ENCODE peak calls at places on chromosomes 1 and 21, in eight cellular contexts. B is GM12865, D is coronary artery, W is lower lobe of right lung, F is GM20000, C is WTC11, T is heart left ventricle, U is Panc1. J is an unnamed sample.

GRCh38 chr1:10668241-10668761 is 128.1 kb downstream of the CASZ1 start:
- DNase-seq in F (no peak), U (no peak), B (no peak), W (no peak), C (no peak), T (no peak), D (no peak), J (no peak)

GRCh38 chr1:20010016-20010415 is 30.6 kb upstream of the PLA2G2A start:
- DNase-seq in C (no peak), D (no peak), W (no peak), F (no peak), T (no peak), U (no peak), B (no peak), J (no peak)

GRCh38 chr1:179744401-179745130 is 1.5 kb downstream of the FAM163A start:
- DNase-seq in F (no peak), C (peak), T (no peak), W (no peak), U (no peak), B (no peak), D (no peak), J (no peak)

GRCh38 chr1:170168263-170168662 is 22.5 kb downstream of the NTMT2 start:
- DNase-seq in W (no peak), C (no peak), T (no peak), U (no peak), F (no peak), D (no peak), B (no peak), J (no peak)

GRCh38 chr1:26693557-26694184 is 2.1 kb upstream of the ARID1A start:
- DNase-seq in F (no peak), T (no peak), C (no peak), U (no peak), W (no peak), B (peak), D (no peak), J (no peak)

GRCh38 chr21:43194303-43195130 is 25.7 kb downstream of the CRYAA start:
- DNase-seq in C (peak), B (peak), W (no peak), D (peak), F (peak), U (no peak), T (peak), J (no peak)

GRCh38 chr1:29428997-29429396 is 192.7 kb downstream of the PTPRU start:
- DNase-seq in F (no peak), W (no peak), U (no peak), T (no peak), B (no peak), D (no peak), C (no peak), J (no peak)

GRCh38 chr1:230399321-230400006 is 26.7 kb downstream of the PGBD5 start:
- DNase-seq in D (no peak), F (no peak), C (no peak), U (no peak), W (no peak), T (no peak), B (no peak), J (no peak)

GRCh38 chr1:232186936-232187335 is 443.0 kb downstream of the SIPA1L2 start:
- DNase-seq in B (no peak), W (no peak), D (peak), U (no peak), T (no peak), F (no peak), C (no peak), J (no peak)

GRCh38 chr1:230878584-230878975 is 10.3 kb upstream of the C1orf198 start:
- DNase-seq in W (no peak), U (no peak), C (no peak), D (no peak), T (peak), F (no peak), B (no peak), J (no peak)

GRCh38 chr1:32797456-32797855 is 19.7 kb downstream of the YARS1 start:
- DNase-seq in C (no peak), B (no peak), U (no peak), F (no peak), T (no peak), W (no peak), D (no peak), J (no peak)

GRCh38 chr21:45557611-45558043 is 15.4 kb upstream of the SLC19A1 start:
- DNase-seq in F (no peak), W (no peak), B (no peak), T (no peak), U (no peak), D (peak), C (no peak), J (no peak)

GRCh38 chr1:45854724-45855123 is 51.3 kb downstream of the MAST2 start:
- DNase-seq in B (no peak), U (no peak), W (no peak), T (no peak), D (no peak), C (no peak), F (no peak), J (no peak)

GRCh38 chr1:216600730-216601426 is 122.4 kb downstream of the ESRRG start:
- DNase-seq in C (peak), U (peak), F (peak), T (peak), B (peak), D (peak), W (peak), J (peak)

GRCh38 chr1:153877112-153877511 is 45.7 kb downstream of the GATAD2B start:
- DNase-seq in C (no peak), B (no peak), D (no peak), U (no peak), W (no peak), F (no peak), T (no peak), J (no peak)

GRCh38 chr1:78673120-78673519 is 23.5 kb downstream of the IFI44 start:
- DNase-seq in B (peak), D (no peak), T (no peak), F (no peak), C (peak), U (no peak), W (no peak), J (no peak)

GRCh38 chr1:50038235-50038809 is 14.6 kb upstream of the AGBL4 start:
- DNase-seq in W (no peak), F (no peak), T (no peak), C (no peak), U (no peak), D (no peak), B (no peak), J (no peak)

GRCh38 chr1:203440780-203441179 is 34.8 kb upstream of the PRELP start:
- DNase-seq in C (peak), T (peak), D (peak), W (peak), B (peak), U (no peak), F (peak), J (peak)

GRCh38 chr1:198185759-198186158 is 29.0 kb downstream of the NEK7 start:
- DNase-seq in W (no peak), T (no peak), F (peak), U (no peak), C (no peak), D (no peak), B (no peak), J (no peak)

GRCh38 chr1:53556657-53557227 is 97.5 kb downstream of the DMRTB1 start:
- DNase-seq in D (no peak), T (no peak), U (no peak), B (no peak), W (no peak), C (no peak), F (no peak), J (no peak)

GRCh38 chr1:169106921-169107672 is 607 bp downstream of the ATP1B1 start:
- DNase-seq in B (no peak), W (peak), F (no peak), U (peak), D (peak), C (peak), T (peak), J (no peak)

GRCh38 chr1:195761102-195761501 is 847.1 kb downstream of the KCNT2 start:
- DNase-seq in U (no peak), D (no peak), B (no peak), W (no peak), T (no peak), C (no peak), F (no peak), J (no peak)

GRCh38 chr1:6347641-6348487 is 45.7 kb downstream of the ACOT7 start:
- DNase-seq in U (peak), F (peak), D (no peak), T (no peak), B (peak), W (no peak), C (peak), J (peak)

GRCh38 chr1:94892604-94893280 is 34.2 kb downstream of the CNN3 start:
- DNase-seq in T (no peak), C (no peak), D (no peak), U (no peak), B (no peak), W (no peak), F (no peak), J (no peak)

GRCh38 chr1:19596065-19596718 is 47.9 kb upstream of the NBL1 start:
- DNase-seq in D (no peak), C (peak), U (no peak), T (peak), F (no peak), B (no peak), W (no peak), J (no peak)

DNA sequence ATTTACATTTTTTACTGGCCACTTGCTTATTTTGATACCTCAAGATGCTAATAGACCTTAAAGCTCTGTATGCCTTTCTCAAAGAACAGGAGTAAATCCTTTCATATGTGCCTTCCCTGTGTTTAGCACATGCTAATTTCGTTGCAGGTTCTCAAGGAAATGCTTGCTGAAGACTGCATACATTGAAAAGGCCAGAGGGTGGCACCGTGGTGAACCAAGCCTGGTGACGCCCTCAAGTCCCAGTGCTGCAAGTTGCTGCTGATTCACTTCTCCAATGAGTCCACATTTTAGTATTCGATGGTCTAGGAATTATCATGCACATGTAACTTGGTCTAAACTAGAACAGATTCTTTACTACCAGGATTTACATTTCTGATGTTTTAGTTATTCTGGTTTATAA is 94.1 kb downstream of the CLDN17 start:
- DNase-seq in D (no peak), F (no peak), W (no peak), U (no peak), T (no peak), B (peak), C (peak), J (no peak)
- TF ChIP-seq CTCF in D (no peak), F (no peak), W (peak), U (no peak), T (peak), B (no peak), C (no peak), J (no peak)

GRCh38 chr1:212608209-212608955 is at the start of gene ATF3:
- DNase-seq in U (peak), W (peak), D (peak), C (peak), B (peak), T (peak), F (peak), J (peak)

GRCh38 chr1:212608956-212609700 is 567 bp downstream of the ATF3 start:
- DNase-seq in T (peak), C (peak), U (no peak), W (peak), B (peak), F (peak), D (peak), J (peak)

GRCh38 chr1:212606734-212607205 is 1.8 kb upstream of the ATF3 start:
- DNase-seq in F (peak), U (no peak), C (peak), D (peak), T (peak), W (peak), B (peak), J (peak)

GRCh38 chr1:212607206-212607923 is 1.2 kb upstream of the ATF3 start:
- DNase-seq in W (peak), B (peak), U (no peak), C (no peak), T (peak), F (peak), D (peak), J (peak)

GRCh38 chr1:212607924-212608208 is 695 bp upstream of the ATF3 start:
- DNase-seq in D (no peak), U (no peak), C (no peak), W (no peak), B (no peak), T (no peak), F (peak), J (no peak)
- TF ChIP-seq CTCF in D (no peak), U (no peak), C (no peak), W (no peak), B (no peak), T (no peak), F (no peak), J (no peak)

DNA sequence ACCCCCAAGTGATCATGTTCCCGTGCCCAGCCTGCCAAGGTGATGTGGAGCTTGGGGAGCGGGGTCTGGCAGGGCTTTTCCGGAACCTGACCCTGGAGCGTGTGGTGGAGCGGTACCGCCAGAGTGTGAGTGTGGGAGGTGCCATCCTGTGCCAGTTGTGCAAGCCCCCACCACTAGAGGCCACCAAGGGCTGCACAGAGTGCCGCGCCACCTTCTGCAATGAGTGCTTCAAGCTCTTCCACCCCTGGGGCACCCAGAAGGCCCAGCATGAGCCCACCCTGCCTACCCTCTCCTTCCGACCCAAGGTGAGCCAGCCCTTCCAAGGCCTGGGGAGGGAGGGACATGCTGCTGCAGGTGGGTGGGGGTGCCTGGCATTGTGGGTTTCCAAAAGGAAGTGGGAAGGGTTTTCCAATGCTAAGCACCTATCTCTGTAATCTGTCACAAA is 2.3 kb downstream of the TRIM46 start:
- DNase-seq in C (no peak), B (peak), W (peak), F (no peak), T (peak), D (peak), U (no peak), J (no peak)
- TF ChIP-seq CTCF in C (no peak), B (peak), W (no peak), F (no peak), T (no peak), D (no peak), U (no peak), J (no peak)

GRCh38 chr1:38872401-38873026 is 634 bp downstream of the MYCBP start:
- DNase-seq in B (peak), W (peak), F (peak), T (peak), C (peak), D (no peak), U (no peak), J (peak)

GRCh38 chr1:38875811-38876210 is 2.7 kb upstream of the MYCBP start:
- DNase-seq in C (no peak), U (no peak), W (no peak), F (no peak), T (no peak), B (no peak), D (no peak), J (no peak)

GRCh38 chr1:38870996-38871395 is 2.2 kb downstream of the MYCBP start:
- DNase-seq in C (no peak), T (no peak), U (no peak), D (no peak), F (no peak), B (peak), W (no peak), J (no peak)

GRCh38 chr1:38873027-38873969 is at the start of gene MYCBP:
- DNase-seq in D (peak), T (peak), F (peak), U (peak), B (peak), W (peak), C (peak), J (peak)
- TF ChIP-seq CTCF in D (no peak), T (peak), F (no peak), U (no peak), B (no peak), W (peak), C (peak), J (no peak)

DNA sequence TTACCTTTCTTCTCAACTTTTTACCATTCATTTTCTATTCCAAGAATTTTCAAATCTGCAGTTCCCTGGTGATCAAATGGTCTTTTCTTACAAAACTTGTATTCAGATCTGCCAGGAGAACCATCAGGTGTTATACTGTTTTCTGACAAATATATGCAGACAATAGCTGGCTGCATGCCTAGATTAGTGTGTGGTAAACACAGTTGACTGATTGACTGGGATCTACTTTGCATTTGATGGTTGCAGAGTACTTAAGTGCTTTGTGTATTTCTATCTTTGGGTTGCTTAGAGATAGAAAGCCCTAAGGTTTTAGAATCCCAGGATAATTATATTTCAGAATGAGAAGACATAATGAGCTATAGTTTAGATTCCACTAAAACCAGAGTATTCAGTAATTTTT is 102.0 kb upstream of the CHODL start:
- DNase-seq in W (no peak), U (no peak), T (no peak), F (no peak), D (no peak), C (no peak), B (no peak), J (no peak)
- TF ChIP-seq CTCF in W (no peak), U (no peak), T (no peak), F (no peak), D (no peak), C (no peak), B (no peak), J (no peak)

GRCh38 chr1:186271032-186271431 is 104.0 kb downstream of the TPR start:
- DNase-seq in F (no peak), D (no peak), U (no peak), T (no peak), B (no peak), C (no peak), W (no peak), J (no peak)

GRCh38 chr1:186275818-186276217 is 99.2 kb downstream of the TPR start:
- DNase-seq in W (no peak), T (no peak), U (no peak), B (no peak), D (no peak), F (no peak), C (no peak), J (no peak)

DNA sequence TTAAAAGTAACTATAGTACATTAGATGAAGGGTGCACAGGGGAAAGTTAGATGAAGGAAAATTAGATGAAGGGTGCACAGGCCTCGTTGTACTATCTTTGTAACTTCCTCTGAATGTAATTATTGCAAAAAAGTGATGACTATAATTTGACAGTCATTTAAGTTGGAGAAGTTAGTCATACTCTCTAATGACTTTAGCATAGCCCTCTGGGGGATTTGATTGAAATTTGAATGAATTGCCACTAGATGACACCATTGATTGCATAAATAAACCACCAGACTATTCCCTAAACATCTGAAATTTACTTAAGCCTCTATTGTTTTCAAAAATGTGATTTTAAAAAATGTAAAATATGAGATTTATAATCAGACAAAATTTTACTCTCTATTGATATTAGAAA is 102.6 kb downstream of the TPR start:
- DNase-seq in F (no peak), D (no peak), T (no peak), B (no peak), U (no peak), W (no peak), C (no peak), J (no peak)
- TF ChIP-seq CTCF in F (no peak), D (no peak), T (no peak), B (no peak), U (no peak), W (no peak), C (no peak), J (no peak)

GRCh38 chr1:162822391-162823200 is 32.1 kb downstream of the HSD17B7 start:
- DNase-seq in W (no peak), C (peak), F (no peak), T (no peak), B (no peak), U (no peak), D (peak), J (peak)
- TF ChIP-seq CTCF in W (no peak), C (no peak), F (no peak), T (no peak), B (no peak), U (no peak), D (no peak), J (no peak)